ENCODE peak calls at places on chromosome 11, in eight cellular contexts. Y is PC-9; H is pancreas; M is RWPE1; S is NB4; R is neural crest cell; U is CD4-positive, alpha-beta T cell; O is MCF 10A. E is an unnamed sample.

GRCh38 chr11:66473608-66474525 is 6.4 kb upstream of the DPP3 start:
- DNase-seq in Y (no peak), H (no peak), M (no peak), S (no peak), R (no peak), U (no peak), O (no peak), E (no peak)

GRCh38 chr11:103942646-103943045 is 93.8 kb upstream of the DDI1 start:
- DNase-seq in Y (no peak), H (no peak), M (no peak), S (no peak), R (no peak), U (no peak), O (no peak), E (no peak)

GRCh38 chr11:33323421-33323820 is 66.2 kb downstream of the HIPK3 start:
- DNase-seq in Y (no peak), H (no peak), M (no peak), S (peak), R (no peak), U (no peak), O (no peak), E (no peak)

GRCh38 chr11:116312560-116313340 is 460.0 kb downstream of the BUD13 start:
- DNase-seq in Y (peak), H (peak), M (peak), S (no peak), R (no peak), U (no peak), O (peak), E (no peak)

GRCh38 chr11:2846056-2846455 is 39.5 kb downstream of the CDKN1C start:
- DNase-seq in Y (peak), H (no peak), M (peak), S (peak), R (no peak), U (no peak), O (peak), E (no peak)

GRCh38 chr11:120828847-120829246 is 195.1 kb upstream of the TBCEL start:
- DNase-seq in Y (no peak), H (no peak), M (no peak), S (no peak), R (no peak), U (no peak), O (no peak), E (no peak)

GRCh38 chr11:27611946-27612455 is 88.3 kb downstream of the BDNF start:
- DNase-seq in Y (no peak), H (no peak), M (no peak), S (no peak), R (no peak), U (no peak), O (no peak), E (no peak)

GRCh38 chr11:96752221-96752620 is 362.4 kb downstream of the JRKL start:
- DNase-seq in Y (no peak), H (no peak), M (no peak), S (no peak), R (no peak), U (no peak), O (no peak), E (no peak)

GRCh38 chr11:33598426-33599069 is 102.1 kb downstream of the C11orf91 start:
- DNase-seq in Y (no peak), H (no peak), M (no peak), S (no peak), R (no peak), U (no peak), O (no peak), E (no peak)

GRCh38 chr11:1226981-1227550 is 4.2 kb downstream of the MUC5B start:
- DNase-seq in Y (no peak), H (no peak), M (no peak), S (no peak), R (no peak), U (no peak), O (no peak), E (no peak)

GRCh38 chr11:67449116-67449844 is 3.2 kb downstream of the GPR152 start:
- DNase-seq in Y (no peak), H (no peak), M (no peak), S (peak), R (no peak), U (no peak), O (no peak), E (no peak)

GRCh38 chr11:100932474-100933100 is 197.0 kb downstream of the PGR start:
- DNase-seq in Y (no peak), H (no peak), M (peak), S (peak), R (no peak), U (no peak), O (peak), E (no peak)
- TF ChIP-seq CTCF in Y (peak), H (no peak), M (peak), S (no peak), R (peak), U (no peak), O (peak), E (no peak)

GRCh38 chr11:86627776-86628455 is 44.5 kb downstream of the ME3 start:
- DNase-seq in Y (no peak), H (no peak), M (no peak), S (no peak), R (no peak), U (no peak), O (no peak), E (no peak)

GRCh38 chr11:86637976-86638375 is 34.4 kb downstream of the ME3 start:
- DNase-seq in Y (no peak), H (no peak), M (no peak), S (peak), R (no peak), U (no peak), O (no peak), E (no peak)

GRCh38 chr11:86636275-86636674 is 36.1 kb downstream of the ME3 start:
- DNase-seq in Y (no peak), H (no peak), M (no peak), S (no peak), R (no peak), U (no peak), O (no peak), E (no peak)

GRCh38 chr11:86629070-86629706 is 43.2 kb downstream of the ME3 start:
- DNase-seq in Y (no peak), H (no peak), M (no peak), S (no peak), R (no peak), U (no peak), O (no peak), E (no peak)

DNA sequence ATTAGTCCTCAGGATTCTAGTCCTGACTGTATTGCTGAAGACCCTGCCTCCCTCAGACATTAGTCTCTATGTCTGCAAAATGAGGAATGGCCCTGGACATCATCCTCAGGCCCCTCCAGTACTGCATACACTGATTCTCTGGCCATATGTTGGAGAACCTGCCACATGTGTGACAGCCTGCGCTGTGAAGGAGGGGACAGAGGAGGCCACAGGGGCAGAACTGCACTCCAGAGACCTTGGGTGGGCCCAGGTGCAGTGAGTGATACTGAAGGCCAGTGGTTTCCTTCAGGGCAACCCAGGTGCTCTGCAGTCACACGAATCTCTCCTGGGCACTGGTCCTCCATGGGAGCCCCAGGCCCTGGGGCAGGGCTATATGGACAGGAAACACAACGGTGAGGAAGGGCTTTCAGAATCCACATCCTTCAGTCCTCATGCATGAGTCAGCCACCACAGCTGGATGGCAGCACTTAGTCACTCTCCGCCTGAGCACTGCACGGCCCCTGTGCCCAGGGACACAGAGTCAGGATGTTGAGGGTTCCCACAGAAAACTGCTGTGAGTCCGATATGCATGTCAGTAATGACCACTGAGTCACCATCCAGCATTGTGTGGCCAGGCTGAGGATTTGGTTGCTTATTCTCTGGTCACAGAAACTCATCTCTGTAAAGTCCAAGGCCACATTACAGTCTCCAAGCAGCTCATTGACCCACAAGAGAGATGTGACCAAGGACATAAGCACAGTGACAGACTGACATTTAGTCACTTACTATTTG is 39.7 kb downstream of the ME3 start:
- DNase-seq in Y (peak), H (no peak), M (peak), S (peak), R (no peak), U (no peak), O (peak), E (no peak)
- TF ChIP-seq CTCF in Y (peak), H (no peak), M (no peak), S (peak), R (no peak), U (no peak), O (no peak), E (no peak)

DNA sequence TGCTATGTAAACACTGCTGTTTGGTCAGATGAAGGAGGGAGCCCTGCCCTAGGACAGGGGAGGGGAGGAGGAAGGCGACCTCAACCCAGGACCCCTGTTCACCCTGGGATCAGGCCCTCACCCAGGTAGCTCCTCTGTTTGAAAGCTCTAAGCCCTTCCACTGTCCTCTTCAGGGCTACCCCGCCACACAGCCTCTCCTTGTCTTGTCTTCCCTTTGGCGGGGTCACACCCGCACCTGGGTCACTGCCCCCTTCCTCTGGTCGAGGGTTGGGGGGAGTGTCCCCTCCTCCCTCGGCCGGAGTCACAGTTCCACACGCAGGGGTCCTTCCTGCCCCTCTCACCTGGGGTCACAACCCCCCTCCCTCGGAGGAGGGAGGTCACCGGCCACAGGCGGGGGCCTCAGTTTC is 463 bp upstream of the PTPMT1 start:
- DNase-seq in Y (no peak), H (no peak), M (no peak), S (no peak), R (no peak), U (no peak), O (no peak), E (no peak)
- TF ChIP-seq CTCF in Y (no peak), H (no peak), M (no peak), S (no peak), R (no peak), U (no peak), O (no peak), E (no peak)

GRCh38 chr11:22476589-22476988 is 138.4 kb downstream of the SLC17A6 start:
- DNase-seq in Y (no peak), H (no peak), M (no peak), S (no peak), R (no peak), U (no peak), O (no peak), E (no peak)

GRCh38 chr11:22471405-22471804 is 133.2 kb downstream of the SLC17A6 start:
- DNase-seq in Y (no peak), H (no peak), M (no peak), S (no peak), R (no peak), U (no peak), O (no peak), E (no peak)

GRCh38 chr11:22474621-22475020 is 136.4 kb downstream of the SLC17A6 start:
- DNase-seq in Y (no peak), H (no peak), M (no peak), S (no peak), R (no peak), U (no peak), O (no peak), E (no peak)

GRCh38 chr11:22467741-22468140 is 129.6 kb downstream of the SLC17A6 start:
- DNase-seq in Y (no peak), H (no peak), M (no peak), S (no peak), R (no peak), U (no peak), O (no peak), E (no peak)

DNA sequence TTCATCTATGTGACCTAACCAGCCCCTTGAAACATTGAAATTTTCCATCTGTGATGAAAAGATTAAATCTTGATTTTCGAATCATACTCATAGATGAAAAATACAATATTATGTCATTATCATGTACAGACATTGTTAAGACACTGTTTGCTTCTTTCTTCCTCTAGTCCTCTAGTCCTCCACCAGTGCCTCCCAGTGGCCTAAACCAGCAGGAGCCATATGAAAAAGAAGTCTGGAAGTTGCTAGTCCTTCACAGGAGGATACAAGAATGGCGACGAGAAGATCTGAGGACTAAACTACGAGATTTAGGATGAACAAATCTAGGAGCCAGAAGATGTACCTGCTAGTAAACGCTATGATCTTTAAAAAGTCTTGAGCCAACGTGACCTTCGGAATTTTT is 134.1 kb downstream of the SLC17A6 start:
- DNase-seq in Y (no peak), H (no peak), M (no peak), S (no peak), R (no peak), U (no peak), O (peak), E (no peak)
- TF ChIP-seq CTCF in Y (no peak), H (no peak), M (no peak), S (no peak), R (no peak), U (no peak), O (no peak), E (no peak)

GRCh38 chr11:133041165-133041564 is 491.1 kb downstream of the OPCML start:
- DNase-seq in Y (no peak), H (no peak), M (no peak), S (no peak), R (no peak), U (no peak), O (no peak), E (no peak)
- TF ChIP-seq CTCF in Y (no peak), H (no peak), M (no peak), S (no peak), R (peak), U (no peak), O (no peak), E (no peak)

E was measured in omental fat pad.